ENCODE peak calls at places on chromosomes 2 and 18, in nine cellular contexts. H, O, A, I, F, Z, M, E and S are unnamed samples.
A peak's percentile ranks its signal among the peaks of the same experiment; 100 is the strongest.

GRCh38 chr2:30403592-30404353 is 43.3 kb upstream of the LCLAT1 start:
- DNase-seq in F (no peak), I (no peak), Z (no peak), M (no peak), H (no peak), O (no peak), A (no peak), E (no peak), S (no peak)

GRCh38 chr2:85326946-85327756 is 638 bp downstream of the TGOLN2 start:
- DNase-seq in H (peak; percentile 57), I (peak; percentile 55), F (peak; percentile 39), O (peak; percentile 58), M (peak; percentile 47), Z (peak; percentile 40), A (peak; percentile 59), E (peak; percentile 45), S (no peak)

GRCh38 chr2:212940816-212941215 is 210.6 kb downstream of the IKZF2 start:
- DNase-seq in E (peak; percentile 34), O (peak; percentile 38), A (peak; percentile 55), M (peak; percentile 40), I (peak; percentile 47), Z (peak; percentile 44), H (peak; percentile 10), F (peak; percentile 69), S (no peak)

GRCh38 chr2:74512744-74513604 is 1.3 kb upstream of the TLX2 start:
- DNase-seq in I (no peak), Z (no peak), M (no peak), F (no peak), O (no peak), E (no peak), H (no peak), A (no peak), S (no peak)

GRCh38 chr18:74249181-74249968 is 42.4 kb downstream of the CYB5A start:
- DNase-seq in E (peak; percentile 84), O (no peak), Z (no peak), F (peak; percentile 24), I (peak; percentile 93), A (peak; percentile 86), H (peak; percentile 78), M (no peak), S (no peak)

GRCh38 chr2:108621087-108621559 is 86.9 kb downstream of the LIMS1 start:
- DNase-seq in H (no peak), F (peak; percentile 61), E (peak; percentile 46), I (no peak), M (no peak), A (no peak), Z (peak; percentile 63), O (no peak), S (no peak)

GRCh38 chr2:221817052-221817451 is 244.9 kb upstream of the EPHA4 start:
- DNase-seq in E (no peak), O (no peak), F (no peak), H (no peak), I (peak; percentile 47), M (no peak), A (peak; percentile 35), Z (no peak), S (no peak)

GRCh38 chr2:53569957-53570727 is 197.5 kb upstream of the CHAC2 start:
- DNase-seq in O (no peak), H (no peak), F (no peak), E (no peak), I (no peak), A (no peak), Z (no peak), M (no peak), S (no peak)

GRCh38 chr18:614193-614592 is 17.4 kb downstream of the CLUL1 start:
- DNase-seq in I (no peak), O (no peak), M (no peak), A (no peak), Z (no peak), F (no peak), E (no peak), H (no peak), S (no peak)
- TF ChIP-seq CTCF in I (no peak), O (no peak), M (no peak), A (no peak), Z (no peak), F (no peak), E (no peak), H (no peak), S (no peak)

GRCh38 chr2:135551356-135551755 is 20.1 kb downstream of the R3HDM1 start:
- DNase-seq in A (no peak), F (no peak), H (no peak), Z (no peak), O (no peak), E (no peak), I (no peak), M (no peak), S (no peak)
- TF ChIP-seq CTCF in A (no peak), F (no peak), H (no peak), Z (no peak), O (no peak), E (no peak), I (no peak), M (no peak), S (no peak)

DNA sequence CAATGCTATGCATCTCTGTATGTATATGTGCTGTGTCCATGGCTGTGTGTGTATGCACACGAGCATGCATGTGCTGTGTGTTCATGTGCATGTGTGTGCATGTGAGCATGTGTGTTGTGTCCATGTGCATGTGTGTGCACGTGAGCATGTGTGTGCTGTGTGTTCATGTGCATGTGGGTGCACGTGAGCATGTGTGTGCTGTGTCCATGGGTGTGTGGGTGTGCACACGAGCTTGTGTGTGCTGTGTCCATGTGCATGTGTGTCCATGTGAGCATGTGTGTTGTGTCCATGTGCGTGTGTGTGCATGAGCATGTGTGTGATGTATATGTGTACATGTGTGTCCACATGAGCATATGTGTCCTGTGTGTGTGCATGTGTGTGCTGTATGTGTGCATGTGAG is 414.4 kb upstream of the SALL3 start:
- DNase-seq in F (no peak), M (no peak), O (no peak), Z (no peak), E (no peak), A (no peak), I (no peak), H (no peak), S (no peak)
- TF ChIP-seq CTCF in F (no peak), M (no peak), O (no peak), Z (no peak), E (no peak), A (no peak), I (no peak), H (no peak), S (no peak)

DNA sequence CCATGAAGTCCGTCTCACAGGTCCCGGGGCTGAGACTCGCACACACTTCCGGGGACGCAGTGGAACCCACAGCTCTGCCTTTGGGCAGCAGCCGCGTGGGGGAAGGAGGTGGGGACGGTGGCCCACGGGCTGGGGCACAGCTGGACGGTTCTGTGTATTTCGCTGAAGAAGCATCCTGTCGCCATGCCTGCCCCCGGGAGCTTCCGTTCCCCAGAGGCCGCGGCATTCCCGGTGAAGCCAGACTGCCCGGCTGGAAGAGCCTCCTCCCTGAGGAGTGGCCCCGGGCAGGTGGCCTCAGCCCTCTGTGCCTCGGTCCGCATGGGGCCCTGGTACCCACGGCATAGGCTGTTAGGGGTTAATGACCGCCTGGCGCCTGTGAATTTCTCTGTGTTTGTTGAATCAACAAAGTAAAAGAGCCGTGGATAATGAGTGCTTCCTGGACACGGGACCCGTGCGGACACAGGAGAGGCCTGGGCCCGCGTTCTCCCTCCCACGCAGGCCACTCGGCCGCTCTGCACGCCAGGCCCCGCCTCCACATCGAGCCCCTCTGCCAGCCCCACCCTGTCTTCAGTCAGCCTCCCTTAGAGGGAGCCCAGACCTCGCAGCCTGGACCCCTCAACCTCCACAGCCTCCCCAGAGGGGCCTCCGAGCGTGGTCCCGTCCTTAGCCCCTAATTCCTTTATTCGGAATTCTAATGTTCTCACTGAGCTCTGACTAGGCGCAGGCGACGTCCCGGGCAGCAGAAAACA is 51.0 kb downstream of the KCNG2 start:
- DNase-seq in M (no peak), A (no peak), E (no peak), Z (peak; percentile 26), F (no peak), H (no peak), O (no peak), I (no peak), S (no peak)
- TF ChIP-seq CTCF in M (no peak), A (no peak), E (no peak), Z (no peak), F (no peak), H (no peak), O (no peak), I (no peak), S (no peak)

DNA sequence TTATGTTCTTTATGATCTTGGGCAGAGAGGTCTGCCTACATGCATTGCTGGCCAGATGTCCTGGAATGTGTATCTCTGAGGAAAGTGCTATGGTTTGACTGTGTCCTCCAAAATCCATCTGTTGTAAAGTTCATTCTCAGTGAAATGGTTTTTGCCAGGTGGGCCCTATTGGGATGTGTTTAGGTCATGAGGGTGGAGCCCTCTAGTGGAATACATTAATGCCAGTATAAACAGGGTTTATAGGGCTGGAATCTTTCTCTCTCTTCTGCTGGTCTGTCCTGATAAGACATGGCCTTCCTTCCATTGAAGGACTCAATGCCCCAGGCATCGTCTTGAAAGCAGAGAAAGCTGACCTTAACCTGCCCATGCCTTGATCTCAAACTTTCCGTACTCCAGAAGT is 258.5 kb downstream of the RPIA start:
- DNase-seq in A (peak; percentile 9), O (no peak), M (no peak), H (no peak), I (peak; percentile 6), E (no peak), Z (no peak), F (no peak), S (no peak)
- TF ChIP-seq CTCF in A (peak; percentile 31), O (peak; percentile 17), M (no peak), H (no peak), I (peak; percentile 32), E (peak; percentile 19), Z (no peak), F (no peak), S (peak; percentile 16)

GRCh38 chr2:45237850-45238542 is 228.7 kb upstream of the SIX2 start:
- DNase-seq in A (peak; percentile 99), H (peak; percentile 7), F (peak; percentile 59), O (no peak), E (peak; percentile 95), M (no peak), I (peak; percentile 99), Z (peak; percentile 28), S (no peak)
- TF ChIP-seq CTCF in A (peak; percentile 67), H (no peak), F (no peak), O (no peak), E (peak; percentile 23), M (no peak), I (peak; percentile 62), Z (no peak), S (no peak)

DNA sequence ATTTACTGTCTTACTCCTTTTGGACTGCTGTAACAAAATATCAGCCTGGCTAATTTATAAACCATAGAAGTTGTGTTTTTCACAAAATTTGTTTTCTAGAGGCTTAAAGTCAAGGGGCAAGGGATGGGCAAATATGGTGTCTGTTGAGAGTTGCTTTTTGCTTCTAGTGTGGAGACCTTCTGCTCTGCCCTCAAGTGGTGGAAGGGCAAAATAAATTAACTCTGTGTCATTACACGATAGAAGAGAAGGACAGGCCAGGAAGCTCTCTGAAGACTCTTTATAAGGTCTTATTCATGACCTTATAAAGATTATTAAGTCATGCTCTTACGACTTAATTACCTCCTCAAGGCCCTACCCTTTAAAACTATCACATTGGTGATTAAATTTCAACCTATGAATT is 181.2 kb upstream of the LRATD1 start:
- DNase-seq in F (no peak), A (no peak), O (no peak), I (no peak), M (no peak), Z (no peak), E (no peak), H (no peak), S (no peak)
- TF ChIP-seq CTCF in F (no peak), A (no peak), O (no peak), I (no peak), M (no peak), Z (no peak), E (no peak), H (no peak), S (no peak)